ENCODE peak calls at places on chromosomes 4 and X, in five cellular contexts. Q is cardiac fibroblast, M is GM10248, B is HFF-Myc, Y is iris pigment epithelial cell. P is an unnamed sample.

GRCh38 chrX:151675121-151675746 is 20.0 kb upstream of the PRRG3 start:
- DNase-seq in Q (no peak), M (no peak), B (no peak), Y (no peak), P (no peak)

GRCh38 chrX:153435845-153436244 is 10.0 kb downstream of the TREX2 start:
- DNase-seq in Q (no peak), M (no peak), B (no peak), Y (no peak), P (no peak)

GRCh38 chr4:11904117-11904535 is 475.4 kb upstream of the HS3ST1 start:
- DNase-seq in Q (peak; percentile 96), M (no peak), B (no peak), Y (peak; percentile 3), P (no peak)

GRCh38 chr4:24067781-24068193 is 177.9 kb upstream of the PPARGC1A start:
- DNase-seq in Q (peak; percentile 12), M (no peak), B (peak; percentile 67), Y (peak; percentile 71), P (peak; percentile 60)

GRCh38 chr4:123825596-123826291 is 429.1 kb downstream of the SPRY1 start:
- DNase-seq in Q (peak; percentile 49), M (no peak), B (no peak), Y (peak; percentile 92), P (no peak)

GRCh38 chr4:9891740-9892139 is 110.3 kb downstream of the DRD5 start:
- DNase-seq in Q (no peak), M (no peak), B (no peak), Y (no peak), P (no peak)

GRCh38 chr4:43716721-43717395 is 731.8 kb downstream of the KCTD8 start:
- DNase-seq in Q (no peak), M (no peak), B (no peak), Y (no peak), P (no peak)

GRCh38 chrX:148905376-148905775 is 405.0 kb downstream of the AFF2 start:
- DNase-seq in Q (no peak), M (no peak), B (no peak), Y (no peak), P (no peak)

GRCh38 chr4:177033632-177034031 is 240.9 kb upstream of the VEGFC start:
- DNase-seq in Q (no peak), M (no peak), B (no peak), Y (no peak), P (no peak)

GRCh38 chrX:110914281-110914680 is 118.7 kb upstream of the CHRDL1 start:
- DNase-seq in Q (no peak), M (no peak), B (no peak), Y (no peak), P (no peak)

GRCh38 chrX:129540725-129541184 is 696 bp downstream of the OCRL start:
- DNase-seq in Q (peak; percentile 17), M (peak; percentile 18), B (no peak), Y (no peak), P (no peak)

GRCh38 chrX:108582151-108582550 is 142.5 kb downstream of the COL4A5 start:
- DNase-seq in Q (no peak), M (no peak), B (no peak), Y (no peak), P (no peak)

GRCh38 chr4:5957091-5957490 is 61.1 kb downstream of the C4orf50 start:
- DNase-seq in Q (no peak), M (no peak), B (no peak), Y (no peak), P (no peak)

GRCh38 chr4:182967403-182967802 is 50.2 kb upstream of the DCTD start:
- DNase-seq in Q (no peak), M (no peak), B (no peak), Y (no peak), P (no peak)

GRCh38 chrX:100207331-100208024 is 202.6 kb downstream of the PCDH19 start:
- DNase-seq in Q (no peak), M (no peak), B (no peak), Y (no peak), P (no peak)

GRCh38 chr4:109547394-109547793 is 12.7 kb upstream of the MCUB start:
- DNase-seq in Q (no peak), M (no peak), B (no peak), Y (no peak), P (no peak)

GRCh38 chr4:117134386-117134785 is 49.0 kb upstream of the TRAM1L1 start:
- DNase-seq in Q (peak; percentile 53), M (peak; percentile 7), B (no peak), Y (peak; percentile 78), P (peak; percentile 77)

GRCh38 chr4:70895846-70896435 is 6.2 kb upstream of the MOB1B start:
- DNase-seq in Q (no peak), M (no peak), B (no peak), Y (no peak), P (no peak)

GRCh38 chr4:107712236-107712635 is 7.8 kb downstream of the PAPSS1 start:
- DNase-seq in Q (no peak), M (no peak), B (no peak), Y (no peak), P (no peak)

GRCh38 chrX:72470593-72471310 is 101.9 kb downstream of the HDAC8 start:
- DNase-seq in Q (no peak), M (no peak), B (no peak), Y (no peak), P (no peak)

GRCh38 chr4:54913751-54914526 is 211.5 kb downstream of the KDR start:
- DNase-seq in Q (peak; percentile 16), M (no peak), B (no peak), Y (no peak), P (no peak)

GRCh38 chr4:25347971-25348370 is 29.1 kb upstream of the ANAPC4 start:
- DNase-seq in Q (no peak), M (no peak), B (no peak), Y (no peak), P (no peak)

GRCh38 chrX:154402622-154403127 is 4.5 kb downstream of the RPL10 start:
- DNase-seq in Q (no peak), M (no peak), B (no peak), Y (no peak), P (no peak)

GRCh38 chr4:5124876-5125275 is 73.6 kb downstream of the STK32B start:
- DNase-seq in Q (no peak), M (no peak), B (no peak), Y (no peak), P (no peak)

GRCh38 chr4:184644553-184645307 is 4.5 kb downstream of the CASP3 start:
- DNase-seq in Q (no peak), M (no peak), B (no peak), Y (no peak), P (peak; percentile 14)